ENCODE peak calls at places on chromosomes 6 and 20, in ten cellular contexts. E is K562, K is stomach, R is HCT116, P is prostate gland, O is IMR-90, J is transverse colon, M is NB4, C is H54, F is ovary. Z is an unnamed sample.

GRCh38 chr20:63281741-63282665 is 9.4 kb downstream of the ARFGAP1 start:
- DNase-seq in R (no peak), M (no peak), E (no peak), F (no peak), K (no peak), C (no peak), P (no peak), O (no peak), J (no peak), Z (no peak)

GRCh38 chr6:16274519-16275229 is 36.3 kb downstream of the GMPR start:
- DNase-seq in K (no peak), R (no peak), O (no peak), P (no peak), C (no peak), J (no peak), M (no peak), E (no peak), F (no peak), Z (no peak)

GRCh38 chr6:89506716-89507597 is 74.0 kb downstream of the ANKRD6 start:
- DNase-seq in M (no peak), F (no peak), O (no peak), P (no peak), C (no peak), R (no peak), K (no peak), E (no peak), J (no peak), Z (no peak)

GRCh38 chr6:141326426-141326825 is 806.3 kb upstream of the GJE1 start:
- DNase-seq in J (no peak), O (peak; percentile 100), P (no peak), K (no peak), R (peak; percentile 98), M (peak; percentile 44), C (peak; percentile 1), E (no peak), F (peak; percentile 28), Z (peak; percentile 66)

GRCh38 chr6:139984317-139984716 is 609.9 kb upstream of the CITED2 start:
- DNase-seq in K (no peak), F (no peak), M (no peak), C (no peak), R (no peak), J (no peak), O (no peak), P (no peak), E (no peak), Z (no peak)

GRCh38 chr6:89117285-89118108 is at the start of gene SRSF12:
- DNase-seq in M (peak; percentile 72), C (peak; percentile 29), K (peak; percentile 48), R (no peak), J (peak; percentile 35), F (peak; percentile 38), P (peak; percentile 19), E (no peak), O (peak; percentile 19), Z (peak; percentile 36)

GRCh38 chr6:31572041-31572911 is at the start of gene LTA:
- DNase-seq in R (no peak), P (no peak), E (no peak), J (peak; percentile 43), F (no peak), O (no peak), M (no peak), K (no peak), C (no peak), Z (no peak)

GRCh38 chr20:24798930-24799705 is 150.0 kb upstream of the CST7 start:
- DNase-seq in P (no peak), E (no peak), R (no peak), F (no peak), O (no peak), K (no peak), M (no peak), J (no peak), C (peak; percentile 42), Z (no peak)

GRCh38 chr20:50704971-50705370 is 13.6 kb upstream of the RIPOR3 start:
- DNase-seq in K (no peak), F (no peak), M (no peak), J (no peak), C (no peak), P (no peak), E (no peak), O (peak; percentile 87), R (no peak), Z (no peak)

GRCh38 chr6:167341665-167342655 is 17.1 kb downstream of the TTLL2 start:
- DNase-seq in E (no peak), K (no peak), R (no peak), P (no peak), F (no peak), J (no peak), O (no peak), M (no peak), C (no peak), Z (no peak)

GRCh38 chr6:51027283-51028065 is 208.8 kb downstream of the TFAP2B start:
- DNase-seq in J (no peak), C (no peak), R (no peak), P (no peak), M (no peak), F (no peak), E (no peak), K (no peak), O (no peak), Z (no peak)

GRCh38 chr6:88982720-88983119 is 19.3 kb upstream of the RNGTT start:
- DNase-seq in O (peak; percentile 79), C (peak; percentile 40), E (peak; percentile 28), M (peak; percentile 75), R (peak; percentile 57), F (peak; percentile 75), J (no peak), P (peak; percentile 62), K (peak; percentile 56), Z (peak; percentile 47)

DNA sequence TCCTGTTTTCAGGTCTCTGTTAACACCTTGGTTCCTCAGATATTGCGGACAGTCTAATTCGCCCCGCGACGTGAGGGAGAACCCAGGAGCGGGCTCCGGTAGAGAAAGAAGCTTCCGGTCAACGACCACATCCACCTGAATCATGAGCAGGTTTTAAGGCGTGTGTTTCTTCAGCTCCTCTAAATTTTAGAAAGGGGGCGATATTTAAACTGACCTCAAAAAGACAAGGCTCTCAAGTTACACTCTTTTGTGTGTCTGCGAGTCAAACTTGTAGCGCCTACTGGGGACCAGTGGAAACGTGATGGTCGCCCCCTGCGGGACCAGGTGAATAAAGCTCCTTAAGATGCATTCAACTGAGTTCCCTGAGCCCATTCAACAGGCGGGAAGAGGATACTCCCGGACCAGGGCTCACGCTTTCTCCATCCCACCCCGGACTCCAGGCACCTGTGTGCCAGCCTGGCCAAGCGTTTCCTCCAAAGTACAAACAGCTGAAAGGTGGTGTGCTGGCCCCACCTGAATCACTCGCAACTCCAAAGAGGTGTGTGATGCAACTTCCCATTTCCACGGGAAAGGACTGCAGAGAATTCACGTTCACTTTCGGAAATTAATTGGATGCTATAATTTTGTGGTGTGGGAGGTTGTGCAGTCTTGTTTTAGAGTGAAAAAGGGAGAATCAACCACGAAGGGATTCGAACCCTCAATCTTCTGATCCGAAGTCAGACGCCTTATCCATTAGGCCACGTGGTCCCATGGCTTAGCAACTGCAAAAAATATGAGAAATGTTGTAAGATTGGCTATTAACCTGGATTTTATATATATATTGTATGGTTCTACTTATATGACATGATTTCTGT is 17.0 kb downstream of the GPX5 start:
- DNase-seq in O (peak; percentile 91), K (no peak), P (peak; percentile 41), M (peak; percentile 91), E (peak; percentile 92), J (peak; percentile 58), F (peak; percentile 54), C (peak; percentile 84), R (peak; percentile 90), Z (peak; percentile 89)
- TF ChIP-seq POLR2A in O (no peak), K (no peak), P (no peak), M (no peak), E (no peak), J (no peak), F (no peak), C (no peak), R (no peak), Z (no peak)

GRCh38 chr6:41931792-41932191 is 9.8 kb downstream of the CCND3 start:
- DNase-seq in K (no peak), C (no peak), O (no peak), F (no peak), E (no peak), P (no peak), R (no peak), J (no peak), M (no peak), Z (no peak)

GRCh38 chr6:41934278-41935189 is 7.1 kb downstream of the CCND3 start:
- DNase-seq in F (no peak), J (no peak), O (no peak), P (no peak), C (no peak), E (no peak), M (peak; percentile 87), R (no peak), K (no peak), Z (no peak)

GRCh38 chr6:41929918-41930317 is 8.6 kb downstream of the BYSL start:
- DNase-seq in R (no peak), O (no peak), J (no peak), K (no peak), M (peak; percentile 30), E (no peak), P (no peak), C (no peak), F (no peak), Z (no peak)

GRCh38 chr6:41935190-41935569 is 6.4 kb downstream of the CCND3 start:
- DNase-seq in R (no peak), O (no peak), M (peak; percentile 43), E (no peak), F (no peak), J (no peak), P (no peak), K (no peak), C (no peak), Z (no peak)

DNA sequence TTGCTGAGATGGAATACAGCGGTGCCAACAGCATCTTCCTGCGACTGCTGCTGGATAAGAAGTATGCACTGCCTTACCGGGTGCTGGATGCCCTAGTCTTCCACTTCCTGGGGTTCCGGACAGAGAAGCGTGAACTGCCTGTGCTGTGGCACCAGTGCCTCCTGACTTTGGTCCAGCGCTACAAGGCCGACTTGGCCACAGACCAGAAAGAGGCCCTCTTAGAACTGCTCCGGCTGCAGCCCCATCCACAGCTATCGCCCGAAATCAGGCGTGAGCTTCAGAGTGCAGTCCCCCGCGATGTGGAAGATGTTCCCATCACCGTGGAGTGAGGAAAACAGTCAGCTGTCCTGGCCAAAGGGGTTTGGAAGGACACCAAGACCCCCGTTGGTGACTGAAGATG is 9.2 kb downstream of the CCND3 start:
- DNase-seq in R (no peak), J (no peak), F (no peak), C (no peak), M (no peak), K (no peak), E (no peak), P (no peak), O (no peak), Z (no peak)
- TF ChIP-seq POLR2A in R (no peak), J (no peak), F (no peak), C (no peak), M (no peak), K (no peak), E (no peak), P (no peak), O (no peak), Z (peak; percentile 17)

GRCh38 chr6:3157151-3157933 is at the start of gene TUBB2A:
- DNase-seq in C (peak; percentile 89), O (peak; percentile 78), P (peak; percentile 77), E (peak; percentile 96), F (peak; percentile 85), K (peak; percentile 89), J (peak; percentile 86), M (peak; percentile 71), R (peak; percentile 35), Z (peak; percentile 98)
- TF ChIP-seq POLR2A in C (peak; percentile 99), O (peak; percentile 99), P (peak; percentile 97), E (peak; percentile 95), F (peak; percentile 85), K (no peak), J (peak; percentile 91), M (no peak), R (peak; percentile 97), Z (peak; percentile 88)

GRCh38 chr20:62162765-62163484 is 19.4 kb downstream of the SS18L1 start:
- DNase-seq in O (no peak), M (no peak), C (no peak), P (no peak), E (no peak), F (no peak), J (no peak), R (no peak), K (no peak), Z (no peak)
- TF ChIP-seq POLR2A in O (no peak), M (no peak), C (no peak), P (no peak), E (no peak), F (no peak), J (no peak), R (no peak), K (no peak), Z (no peak)

Z was measured in erythroblast.